ENCODE peak calls at places on chromosome 22, in five cellular contexts. R is IMR-90, Y is trophoblast cell, B is H1, E is mesenchymal stem cell. Z is an unnamed sample.

GRCh38 chr22:41021039-41021654 is 70.0 kb downstream of the RBX1 start:
- DNase-seq in Y (peak), B (peak), R (no peak), E (peak), Z (no peak)

GRCh38 chr22:22171357-22172218 is 73.0 kb upstream of the VPREB1 start:
- DNase-seq in B (no peak), R (no peak), Y (peak), E (peak), Z (no peak)

GRCh38 chr22:40408718-40409612 is 38.6 kb downstream of the SGSM3 start:
- DNase-seq in E (no peak), Y (no peak), R (no peak), B (no peak), Z (no peak)

GRCh38 chr22:17057959-17058814 is 26.6 kb upstream of the IL17RA start:
- DNase-seq in R (peak), B (peak), Y (peak), E (peak), Z (peak)

GRCh38 chr22:43743131-43743530 is 69.0 kb downstream of the EFCAB6 start:
- DNase-seq in Y (no peak), R (no peak), E (no peak), B (peak), Z (peak)

GRCh38 chr22:27650985-27651384 is 150.6 kb downstream of the MN1 start:
- DNase-seq in E (no peak), B (no peak), R (no peak), Y (no peak), Z (no peak)

GRCh38 chr22:32204856-32205722 is at the start of gene RFPL2:
- DNase-seq in B (peak), R (peak), Y (peak), E (peak), Z (peak)

GRCh38 chr22:43855431-43855830 is 6.9 kb downstream of the SULT4A1 start:
- DNase-seq in R (no peak), E (no peak), B (no peak), Y (no peak), Z (no peak)

GRCh38 chr22:21000215-21000986 is 1.5 kb downstream of the THAP7 start:
- DNase-seq in E (no peak), B (no peak), Y (peak), R (no peak), Z (no peak)

GRCh38 chr22:20571531-20572007 is 64.2 kb downstream of the MED15 start:
- DNase-seq in Y (peak), E (peak), B (peak), R (no peak), Z (peak)

GRCh38 chr22:23376256-23376655 is 195.9 kb downstream of the BCR start:
- DNase-seq in B (peak), Y (peak), E (peak), R (no peak), Z (no peak)

GRCh38 chr22:23035557-23036277 is 34.6 kb upstream of the GNAZ start:
- DNase-seq in B (no peak), E (no peak), R (no peak), Y (no peak), Z (no peak)

GRCh38 chr22:32558681-32559355 is 84.2 kb downstream of the FBXO7 start:
- DNase-seq in E (peak), Y (peak), B (no peak), R (peak), Z (no peak)

GRCh38 chr22:41469218-41469851 is 418 bp downstream of the ACO2 start:
- DNase-seq in Y (no peak), R (no peak), E (no peak), B (no peak), Z (no peak)

GRCh38 chr22:43226368-43226979 is 39.5 kb upstream of the TTLL12 start:
- DNase-seq in R (peak), B (peak), Y (no peak), E (peak), Z (peak)

DNA sequence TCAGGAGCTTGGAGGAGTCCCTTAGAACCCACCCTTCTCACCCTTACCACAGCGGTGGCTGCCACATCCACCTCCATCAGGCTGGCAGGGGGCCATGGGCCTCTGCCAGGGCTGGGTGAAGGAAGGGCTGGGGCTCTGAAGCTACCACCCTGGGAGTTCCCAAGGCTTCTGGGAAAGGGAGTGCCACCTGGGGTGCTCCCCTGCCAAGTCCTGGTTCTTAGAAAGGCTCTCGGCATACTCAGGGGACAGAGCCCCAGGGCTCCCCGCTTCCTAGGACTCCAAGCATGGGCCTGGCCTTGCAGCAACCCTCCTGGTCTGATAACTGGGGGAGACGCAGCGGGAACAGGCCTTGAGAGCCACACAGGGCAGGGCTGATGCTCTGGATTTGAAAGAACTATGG is 438 bp upstream of the PLA2G3 start:
- DNase-seq in B (no peak), E (no peak), Y (no peak), R (no peak), Z (no peak)
- H2BK5ac ChIP-seq in B (peak), E (no peak), Y (no peak), R (no peak), Z (peak)

DNA sequence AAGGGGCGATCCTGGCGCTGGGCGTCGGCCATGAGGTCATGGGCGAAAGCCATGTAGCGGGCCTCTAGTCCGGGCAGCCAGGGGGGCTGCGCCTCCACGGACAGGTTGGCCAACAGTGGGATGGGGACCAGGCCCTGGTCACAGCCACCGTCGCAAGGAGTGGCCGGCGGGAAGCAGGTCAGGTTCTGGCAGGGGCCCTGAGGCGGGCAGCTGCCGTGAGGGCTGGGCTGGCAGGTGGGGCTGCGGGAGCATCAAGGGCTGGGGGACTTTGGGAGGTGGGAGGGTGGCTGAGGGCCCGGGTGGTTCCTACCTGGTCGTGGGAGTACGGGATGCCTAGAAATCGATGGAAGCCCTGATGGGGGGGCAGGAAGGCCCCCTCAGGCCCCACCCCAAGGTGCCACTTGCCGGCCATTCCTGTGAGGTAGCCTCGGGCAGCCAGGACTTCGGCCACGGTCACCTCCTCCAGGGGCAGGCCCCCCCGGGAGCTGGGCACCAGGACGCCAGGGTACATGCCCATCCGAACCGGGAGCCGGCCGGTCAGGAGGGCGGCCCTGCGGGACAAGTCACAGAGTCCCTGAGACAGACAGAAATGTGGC is 998 bp downstream of the ARSA start:
- DNase-seq in B (no peak), R (no peak), E (no peak), Y (no peak), Z (no peak)
- H3K4me3 ChIP-seq in B (peak), R (peak), E (peak), Y (no peak), Z (peak)

GRCh38 chr22:24965822-24966626 is 13.5 kb downstream of the KIAA1671 start:
- DNase-seq in Y (peak), E (no peak), R (no peak), B (no peak), Z (no peak)
- H4K91ac ChIP-seq in Y (peak), E (peak), R (no peak), B (peak), Z (no peak)

DNA sequence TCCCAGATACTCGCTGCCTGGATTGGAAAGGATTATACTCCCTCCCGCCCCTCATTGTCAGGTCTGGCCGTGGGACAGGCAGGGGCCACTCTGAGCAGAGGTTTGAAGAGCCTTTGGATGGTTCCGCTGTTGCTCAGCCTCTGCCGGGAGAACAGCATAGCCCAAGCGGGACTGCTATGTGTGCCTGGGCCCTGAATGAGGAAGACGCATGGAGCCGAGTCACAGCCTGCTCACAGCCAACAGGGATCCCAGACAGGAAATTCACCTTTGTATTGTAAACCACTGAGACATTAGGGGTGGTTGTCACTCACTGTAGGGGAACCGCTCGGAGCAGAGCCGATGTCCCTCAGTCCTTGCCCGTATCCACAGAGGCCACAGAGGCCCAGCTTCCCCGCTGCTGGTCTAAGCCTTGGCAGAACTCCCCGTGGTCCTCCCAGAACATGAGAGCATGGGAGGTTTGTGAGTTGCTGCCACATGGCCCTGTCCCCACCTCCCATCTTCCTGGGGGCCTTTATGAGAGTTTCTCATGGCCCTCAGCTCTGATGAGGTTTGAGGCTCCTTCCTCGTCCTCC is 10.7 kb upstream of the FAM118A start:
- DNase-seq in B (no peak), E (no peak), R (peak), Y (no peak), Z (no peak)
- H2BK5ac ChIP-seq in B (peak), E (no peak), R (no peak), Y (no peak), Z (no peak)

GRCh38 chr22:36052505-36052941 is 23.9 kb upstream of the RBFOX2 start:
- DNase-seq in R (peak), Y (peak), B (no peak), E (peak), Z (no peak)
- H3K4me3 ChIP-seq in R (no peak), Y (no peak), B (no peak), E (no peak), Z (no peak)

GRCh38 chr22:19457828-19458428 is 10.4 kb upstream of the C22orf39 start:
- DNase-seq in B (no peak), R (no peak), Y (no peak), E (no peak), Z (no peak)
- H4K91ac ChIP-seq in B (no peak), R (no peak), Y (no peak), E (peak), Z (no peak)

GRCh38 chr22:37569921-37570660 is 9.8 kb downstream of the LGALS2 start:
- DNase-seq in R (no peak), B (no peak), Y (peak), E (no peak), Z (no peak)
- H2BK5ac ChIP-seq in R (no peak), B (peak), Y (no peak), E (no peak), Z (no peak)

DNA sequence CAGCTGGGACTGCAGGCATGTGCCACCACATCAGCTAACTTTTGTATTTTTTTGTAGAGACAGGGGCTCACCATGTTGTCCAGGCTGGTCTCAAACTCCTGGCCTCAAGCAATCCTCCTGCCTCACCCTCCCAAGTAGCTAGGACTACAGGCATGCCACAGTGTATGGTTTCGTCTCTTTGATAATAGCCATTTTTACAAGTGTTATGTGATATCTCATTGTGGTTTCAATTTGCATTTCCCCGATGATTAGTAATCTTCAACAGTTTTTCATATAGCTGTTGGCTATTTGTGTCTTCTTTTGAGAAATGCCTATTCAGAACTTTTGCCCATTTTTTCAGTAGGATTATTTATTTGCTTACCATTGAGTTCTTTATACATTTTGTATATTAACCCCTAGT is 9.0 kb upstream of the MTMR3 start:
- DNase-seq in B (no peak), R (no peak), E (no peak), Y (no peak), Z (no peak)
- H3K4me3 ChIP-seq in B (no peak), R (no peak), E (no peak), Y (no peak), Z (no peak)

DNA sequence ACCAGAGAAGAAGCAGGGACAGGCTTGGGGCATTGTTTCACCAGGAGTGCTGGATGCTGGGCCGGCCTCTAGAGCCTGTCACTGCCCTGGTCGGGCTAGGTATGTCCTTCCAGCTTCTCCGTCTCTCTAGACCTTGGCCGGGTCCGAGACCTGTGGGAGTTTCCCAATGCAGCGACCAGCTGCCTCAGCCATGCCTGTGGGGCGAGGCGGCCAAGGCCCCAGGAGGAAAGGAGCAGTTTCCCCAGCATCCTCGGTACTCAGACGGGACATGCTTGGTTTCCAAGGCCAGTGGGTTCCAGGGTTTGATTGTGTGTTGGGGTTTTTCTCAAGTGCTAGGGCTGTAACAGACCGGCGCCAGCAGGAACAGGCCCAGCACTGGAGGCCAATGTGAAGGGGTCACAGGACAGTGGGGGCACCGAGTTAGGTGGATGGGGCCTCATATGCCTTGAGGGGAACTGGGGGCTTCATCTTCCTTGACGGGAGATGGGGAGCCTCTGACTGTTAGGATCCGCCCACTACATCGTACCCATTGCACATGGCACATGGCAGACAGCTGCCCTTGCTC is 339.0 kb downstream of the TBC1D22A start:
- DNase-seq in B (no peak), E (no peak), R (no peak), Y (no peak), Z (no peak)
- H4K91ac ChIP-seq in B (peak), E (no peak), R (no peak), Y (peak), Z (no peak)

GRCh38 chr22:37546436-37547248 is 13.6 kb upstream of the CDC42EP1 start:
- DNase-seq in B (no peak), E (peak), R (peak), Y (peak), Z (no peak)
- H2BK5ac ChIP-seq in B (peak), E (peak), R (peak), Y (peak), Z (peak)

Z was measured in neuronal stem cell.